ENCODE peak calls at places on chromosomes 2 and 18, in nine cellular contexts. O is putamen; X is naive thymus-derived CD4-positive, alpha-beta T cell; C is HL-60; H is activated CD4-positive, alpha-beta T cell treated with anti-CD3 and anti-CD28 coated beads for 48 hours; Y is heart left ventricle; Q is posterior cingulate gyrus; M is nephron progenitor cell; G is effector CD4-positive, alpha-beta T cell. K is an unnamed sample.

GRCh38 chr2:37721219-37721600 is 49.8 kb upstream of the CDC42EP3 start:
- DNase-seq in O (no peak), X (no peak), C (no peak), H (no peak), Y (no peak), Q (no peak), M (no peak), G (no peak), K (no peak)

GRCh38 chr18:31268985-31269406 is 49.0 kb upstream of the DSG1 start:
- DNase-seq in O (no peak), X (no peak), C (no peak), H (no peak), Y (no peak), Q (no peak), M (no peak), G (no peak), K (no peak)

GRCh38 chr2:99336780-99337163 is 417 bp upstream of the EIF5B start:
- DNase-seq in O (no peak), X (no peak), C (no peak), H (no peak), Y (no peak), Q (no peak), M (no peak), G (no peak), K (no peak)

GRCh38 chr18:59988098-59988706 is 88.4 kb downstream of the PMAIP1 start:
- DNase-seq in O (peak), X (peak), C (peak), H (peak), Y (no peak), Q (peak), M (peak), G (peak), K (no peak)

GRCh38 chr2:71609958-71610357 is 156.6 kb downstream of the DYSF start:
- DNase-seq in O (no peak), X (no peak), C (no peak), H (no peak), Y (no peak), Q (no peak), M (no peak), G (no peak), K (no peak)

GRCh38 chr2:45968946-45969584 is 317.6 kb downstream of the PRKCE start:
- DNase-seq in O (no peak), X (no peak), C (no peak), H (no peak), Y (no peak), Q (no peak), M (peak), G (no peak), K (peak)

GRCh38 chr18:35582310-35582682 is 756 bp downstream of the GALNT1 start:
- DNase-seq in O (no peak), X (no peak), C (no peak), H (no peak), Y (no peak), Q (no peak), M (no peak), G (no peak), K (no peak)

GRCh38 chr18:36580874-36581750 is 247.7 kb downstream of the TPGS2 start:
- DNase-seq in O (no peak), X (no peak), C (no peak), H (no peak), Y (no peak), Q (no peak), M (no peak), G (no peak), K (no peak)

GRCh38 chr18:22398464-22398863 is 19.3 kb downstream of the CTAGE1 start:
- DNase-seq in O (no peak), X (no peak), C (no peak), H (no peak), Y (no peak), Q (no peak), M (no peak), G (no peak), K (no peak)

GRCh38 chr2:136126021-136126420 is 8.1 kb upstream of the CXCR4 start:
- DNase-seq in O (no peak), X (no peak), C (no peak), H (no peak), Y (no peak), Q (no peak), M (no peak), G (no peak), K (peak)

GRCh38 chr2:106959975-106960632 is 74.1 kb upstream of the ST6GAL2 start:
- DNase-seq in O (no peak), X (no peak), C (no peak), H (no peak), Y (no peak), Q (no peak), M (no peak), G (no peak), K (no peak)

GRCh38 chr2:109422071-109422757 is 191.6 kb downstream of the SEPTIN10 start:
- DNase-seq in O (no peak), X (no peak), C (no peak), H (no peak), Y (peak), Q (peak), M (no peak), G (no peak), K (no peak)

K was measured in DMS79.